ENCODE peak calls at places on chromosomes 7 and 10, in five cellular contexts. U, I, W, T and B are unnamed samples.

GRCh38 chr7:42432644-42433043 is 195.6 kb upstream of the GLI3 start:
- DNase-seq in T (no peak), W (no peak), U (no peak), I (no peak), B (no peak)

GRCh38 chr7:15130666-15131541 is 228.4 kb upstream of the DGKB start:
- DNase-seq in U (no peak), I (no peak), W (no peak), T (no peak), B (no peak)

GRCh38 chr10:44993922-44994751 is 6.6 kb upstream of the ZNF22 start:
- DNase-seq in I (no peak), U (no peak), T (peak; percentile 62), W (no peak), B (no peak)

GRCh38 chr10:59887972-59888640 is 18.2 kb downstream of the CCDC6 start:
- DNase-seq in U (no peak), W (no peak), T (no peak), I (no peak), B (no peak)

GRCh38 chr7:44616545-44616944 is 10.1 kb downstream of the OGDH start:
- DNase-seq in W (no peak), U (no peak), T (no peak), I (no peak), B (no peak)

GRCh38 chr10:130021373-130021950 is 57.4 kb upstream of the EBF3 start:
- DNase-seq in U (no peak), T (peak; percentile 23), I (peak; percentile 4), W (no peak), B (no peak)

GRCh38 chr7:65441010-65441409 is 67.4 kb downstream of the ZNF92 start:
- DNase-seq in W (no peak), U (no peak), I (no peak), T (no peak), B (no peak)

GRCh38 chr10:77431209-77431611 is 206.4 kb downstream of the KCNMA1 start:
- DNase-seq in I (no peak), W (no peak), U (no peak), T (no peak), B (no peak)

GRCh38 chr7:150968698-150969482 is 9.2 kb downstream of the KCNH2 start:
- DNase-seq in T (no peak), W (no peak), I (no peak), U (no peak), B (peak; percentile 70)

GRCh38 chr10:119973261-119973660 is 80.7 kb downstream of the SEC23IP start:
- DNase-seq in U (no peak), T (no peak), W (no peak), I (no peak), B (peak; percentile 47)

GRCh38 chr7:70805360-70805759 is 326.6 kb upstream of the GALNT17 start:
- DNase-seq in T (no peak), U (no peak), I (no peak), W (no peak), B (no peak)

GRCh38 chr10:110330675-110331074 is 26.0 kb upstream of the SMNDC1 start:
- DNase-seq in U (no peak), W (no peak), I (no peak), T (no peak), B (no peak)